ENCODE peak calls at places on chromosomes 12 and 14, in seven cellular contexts. One of them, this sample, is unnamed. For H3K9me3, the result is how much of the 10 kb centered on the place peaks cover.

GRCh38 chr14:100065161-100065871 is at the start of gene EVL:
- DNase-seq in upper lobe of left lung: peak
- DNase-seq in A549: no peak
- DNase-seq in heart right ventricle: peak
- DNase-seq in body of pancreas: peak
- DNase-seq in testis: no peak
- DNase-seq in cardiac muscle cell: peak
- DNase-seq in this sample: no peak

GRCh38 chr12:131869871-131870418 is 24.5 kb upstream of the ULK1 start:
- DNase-seq in upper lobe of left lung: no peak
- DNase-seq in cardiac muscle cell: no peak
- DNase-seq in heart right ventricle: no peak
- DNase-seq in A549: peak
- DNase-seq in body of pancreas: no peak
- DNase-seq in testis: no peak
- DNase-seq in this sample: no peak

GRCh38 chr12:122471324-122472226 is 29.2 kb downstream of the ZCCHC8 start:
- DNase-seq in cardiac muscle cell: peak
- DNase-seq in upper lobe of left lung: peak
- DNase-seq in A549: peak
- DNase-seq in heart right ventricle: no peak
- DNase-seq in testis: no peak
- DNase-seq in body of pancreas: no peak
- DNase-seq in this sample: no peak

GRCh38 chr14:65788876-65789859 is 376.6 kb downstream of the FUT8 start:
- DNase-seq in cardiac muscle cell: no peak
- DNase-seq in A549: no peak
- DNase-seq in heart right ventricle: no peak
- DNase-seq in body of pancreas: no peak
- DNase-seq in upper lobe of left lung: no peak
- DNase-seq in testis: no peak
- DNase-seq in this sample: peak

GRCh38 chr14:92198804-92199203 is 77.0 kb downstream of the CPSF2 start:
- DNase-seq in upper lobe of left lung: no peak
- DNase-seq in testis: no peak
- DNase-seq in A549: no peak
- DNase-seq in heart right ventricle: no peak
- DNase-seq in cardiac muscle cell: no peak
- DNase-seq in body of pancreas: no peak
- DNase-seq in this sample: no peak

GRCh38 chr12:113650476-113650875 is 178.8 kb upstream of the LHX5 start:
- DNase-seq in testis: no peak
- DNase-seq in heart right ventricle: no peak
- DNase-seq in A549: no peak
- DNase-seq in upper lobe of left lung: no peak
- DNase-seq in cardiac muscle cell: no peak
- DNase-seq in body of pancreas: no peak
- DNase-seq in this sample: no peak

GRCh38 chr12:71014180-71014785 is 93.7 kb upstream of the PTPRR start:
- DNase-seq in testis: no peak
- DNase-seq in heart right ventricle: no peak
- DNase-seq in body of pancreas: no peak
- DNase-seq in A549: peak
- DNase-seq in cardiac muscle cell: peak
- DNase-seq in upper lobe of left lung: no peak
- DNase-seq in this sample: no peak

GRCh38 chr12:30420561-30420960 is 275.1 kb downstream of the IPO8 start:
- DNase-seq in heart right ventricle: no peak
- DNase-seq in cardiac muscle cell: no peak
- DNase-seq in body of pancreas: no peak
- DNase-seq in A549: no peak
- DNase-seq in upper lobe of left lung: no peak
- DNase-seq in testis: no peak
- DNase-seq in this sample: no peak

GRCh38 chr14:59302313-59302712 is 113.8 kb downstream of the DAAM1 start:
- DNase-seq in body of pancreas: no peak
- DNase-seq in testis: no peak
- DNase-seq in heart right ventricle: no peak
- DNase-seq in upper lobe of left lung: no peak
- DNase-seq in cardiac muscle cell: no peak
- DNase-seq in A549: no peak
- DNase-seq in this sample: no peak

GRCh38 chr14:84750284-84750683 is 779.7 kb upstream of the FLRT2 start:
- DNase-seq in cardiac muscle cell: no peak
- DNase-seq in testis: no peak
- DNase-seq in A549: no peak
- DNase-seq in body of pancreas: no peak
- DNase-seq in heart right ventricle: no peak
- DNase-seq in upper lobe of left lung: no peak
- DNase-seq in this sample: no peak

GRCh38 chr12:124716208-124717141 is 147.2 kb downstream of the SCARB1 start:
- DNase-seq in A549: no peak
- DNase-seq in heart right ventricle: no peak
- DNase-seq in cardiac muscle cell: no peak
- DNase-seq in testis: no peak
- DNase-seq in upper lobe of left lung: peak
- DNase-seq in body of pancreas: no peak
- DNase-seq in this sample: no peak

GRCh38 chr12:82034769-82035168 is 275.6 kb upstream of the PPFIA2 start:
- DNase-seq in body of pancreas: no peak
- DNase-seq in heart right ventricle: no peak
- DNase-seq in A549: no peak
- DNase-seq in cardiac muscle cell: no peak
- DNase-seq in upper lobe of left lung: no peak
- DNase-seq in testis: no peak
- DNase-seq in this sample: no peak

GRCh38 chr12:88977115-88977514 is 375.2 kb downstream of the DUSP6 start:
- DNase-seq in A549: no peak
- DNase-seq in heart right ventricle: no peak
- DNase-seq in body of pancreas: no peak
- DNase-seq in testis: no peak
- DNase-seq in cardiac muscle cell: no peak
- DNase-seq in upper lobe of left lung: no peak
- DNase-seq in this sample: no peak

GRCh38 chr14:104339829-104340228 is 201.4 kb downstream of the KIF26A start:
- DNase-seq in heart right ventricle: no peak
- DNase-seq in body of pancreas: no peak
- DNase-seq in A549: no peak
- DNase-seq in cardiac muscle cell: no peak
- DNase-seq in upper lobe of left lung: no peak
- DNase-seq in testis: no peak
- DNase-seq in this sample: no peak

GRCh38 chr14:80942158-80942738 is 710 bp upstream of the CEP128 start:
- DNase-seq in cardiac muscle cell: no peak
- DNase-seq in testis: no peak
- DNase-seq in upper lobe of left lung: no peak
- DNase-seq in body of pancreas: no peak
- DNase-seq in A549: no peak
- DNase-seq in heart right ventricle: no peak
- DNase-seq in this sample: no peak
- H3K27ac ChIP-seq in cardiac muscle cell: peak
- H3K27ac ChIP-seq in testis: peak
- H3K27ac ChIP-seq in upper lobe of left lung: peak
- H3K27ac ChIP-seq in body of pancreas: peak
- H3K27ac ChIP-seq in A549: peak
- H3K27ac ChIP-seq in heart right ventricle: no peak
- H3K27ac ChIP-seq in this sample: peak

GRCh38 chr14:101947904-101948665 is 16.3 kb upstream of the DYNC1H1 start:
- DNase-seq in cardiac muscle cell: peak
- DNase-seq in A549: peak
- DNase-seq in heart right ventricle: peak
- DNase-seq in upper lobe of left lung: peak
- DNase-seq in body of pancreas: peak
- DNase-seq in testis: peak
- DNase-seq in this sample: peak

GRCh38 chr14:101948666-101949205 is 15.6 kb upstream of the DYNC1H1 start:
- DNase-seq in testis: no peak
- DNase-seq in A549: no peak
- DNase-seq in cardiac muscle cell: no peak
- DNase-seq in heart right ventricle: no peak
- DNase-seq in upper lobe of left lung: no peak
- DNase-seq in body of pancreas: peak
- DNase-seq in this sample: no peak

GRCh38 chr14:101950516-101951215 is 13.7 kb upstream of the DYNC1H1 start:
- DNase-seq in testis: no peak
- DNase-seq in upper lobe of left lung: no peak
- DNase-seq in body of pancreas: no peak
- DNase-seq in A549: no peak
- DNase-seq in cardiac muscle cell: no peak
- DNase-seq in heart right ventricle: no peak
- DNase-seq in this sample: no peak

GRCh38 chr14:101947577-101947903 is 16.8 kb upstream of the DYNC1H1 start:
- DNase-seq in A549: no peak
- DNase-seq in cardiac muscle cell: no peak
- DNase-seq in body of pancreas: no peak
- DNase-seq in heart right ventricle: no peak
- DNase-seq in upper lobe of left lung: peak
- DNase-seq in testis: no peak
- DNase-seq in this sample: no peak

DNA sequence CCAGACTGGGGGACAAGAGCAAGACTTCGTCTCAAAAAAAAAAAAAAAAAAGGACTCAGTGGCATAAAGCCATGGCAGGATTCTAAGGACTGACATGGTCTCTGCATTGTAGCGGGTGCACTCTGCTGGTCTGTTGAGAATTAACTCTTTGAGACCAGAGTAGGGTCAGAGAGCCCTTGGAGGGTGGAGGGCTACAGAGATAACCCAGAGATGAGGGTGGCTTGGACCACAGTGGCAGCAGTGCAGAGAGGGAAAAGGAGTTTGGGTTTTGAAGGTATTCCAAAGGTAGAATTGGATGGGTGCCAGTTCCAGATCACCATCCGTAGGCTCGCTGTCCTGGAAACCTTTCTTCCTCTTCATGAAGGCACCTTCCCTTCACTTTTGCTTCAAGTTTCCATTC is 14.3 kb upstream of the DYNC1H1 start:
- DNase-seq in testis: no peak
- DNase-seq in upper lobe of left lung: no peak
- DNase-seq in heart right ventricle: no peak
- DNase-seq in body of pancreas: no peak
- DNase-seq in cardiac muscle cell: no peak
- DNase-seq in A549: no peak
- DNase-seq in this sample: no peak
- TF ChIP-seq CTCF in testis: no peak
- TF ChIP-seq CTCF in upper lobe of left lung: no peak
- TF ChIP-seq CTCF in heart right ventricle: no peak
- TF ChIP-seq CTCF in body of pancreas: no peak
- TF ChIP-seq CTCF in cardiac muscle cell: no peak
- TF ChIP-seq CTCF in A549: no peak
- TF ChIP-seq CTCF in this sample: no peak

GRCh38 chr12:56900583-56900982 is 33.6 kb downstream of the SDR9C7 start:
- DNase-seq in cardiac muscle cell: no peak
- DNase-seq in A549: peak
- DNase-seq in body of pancreas: no peak
- DNase-seq in testis: no peak
- DNase-seq in heart right ventricle: no peak
- DNase-seq in upper lobe of left lung: no peak
- DNase-seq in this sample: no peak
- H3K9me3 ChIP-seq in cardiac muscle cell: under half
- H3K9me3 ChIP-seq in A549: under half
- H3K9me3 ChIP-seq in body of pancreas: under half
- H3K9me3 ChIP-seq in testis: under half
- H3K9me3 ChIP-seq in heart right ventricle: under half
- H3K9me3 ChIP-seq in upper lobe of left lung: under half
- H3K9me3 ChIP-seq in this sample: under half

DNA sequence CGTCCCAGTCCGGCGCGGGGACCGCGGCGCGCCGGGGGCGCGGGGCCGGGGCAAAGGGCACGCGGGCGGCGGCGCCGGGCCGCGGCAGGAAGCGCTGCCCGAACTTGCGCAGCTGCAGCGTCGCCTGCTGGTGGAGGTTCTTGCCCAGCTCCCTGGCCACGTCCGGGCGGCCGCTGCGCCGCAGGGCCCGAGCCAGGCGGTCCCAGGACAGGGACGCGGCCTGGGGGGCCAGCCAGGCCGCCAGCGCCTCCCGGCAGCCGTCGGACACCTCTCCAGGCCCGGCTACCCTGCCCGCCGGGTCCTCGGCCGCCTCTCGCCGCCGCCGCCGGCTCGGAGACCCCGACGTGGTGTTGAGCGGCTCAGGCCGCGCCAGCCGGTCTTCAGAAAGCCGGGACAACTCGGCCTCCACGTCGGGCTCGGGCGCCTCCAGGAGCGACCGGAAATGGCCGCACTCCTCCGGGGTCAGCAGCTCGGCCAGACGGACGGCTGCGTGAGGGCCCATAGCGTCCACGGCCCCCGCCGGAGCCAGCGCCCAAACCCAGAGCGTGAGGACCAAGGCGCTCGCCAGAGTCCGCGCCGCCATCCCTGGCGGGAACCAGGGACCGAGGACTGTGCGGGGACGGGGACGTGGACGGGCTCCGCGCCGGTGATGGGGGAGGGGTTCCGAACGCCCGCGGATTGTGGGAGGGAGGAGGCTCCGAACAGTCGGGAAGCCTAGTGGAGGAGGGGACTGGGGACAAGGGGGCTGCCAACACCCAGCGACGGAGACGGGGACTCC is 34.0 kb downstream of the FIGNL2 start:
- DNase-seq in A549: peak
- DNase-seq in upper lobe of left lung: peak
- DNase-seq in body of pancreas: peak
- DNase-seq in heart right ventricle: peak
- DNase-seq in testis: peak
- DNase-seq in cardiac muscle cell: peak
- DNase-seq in this sample: peak
- H3K27ac ChIP-seq in A549: peak
- H3K27ac ChIP-seq in upper lobe of left lung: peak
- H3K27ac ChIP-seq in body of pancreas: peak
- H3K27ac ChIP-seq in heart right ventricle: peak
- H3K27ac ChIP-seq in testis: peak
- H3K27ac ChIP-seq in cardiac muscle cell: no peak
- H3K27ac ChIP-seq in this sample: peak

GRCh38 chr12:120944645-120945217 is 33.6 kb upstream of the HNF1A start:
- DNase-seq in upper lobe of left lung: peak
- DNase-seq in testis: peak
- DNase-seq in cardiac muscle cell: peak
- DNase-seq in body of pancreas: peak
- DNase-seq in A549: peak
- DNase-seq in heart right ventricle: peak
- DNase-seq in this sample: peak
- TF ChIP-seq CTCF in upper lobe of left lung: peak
- TF ChIP-seq CTCF in testis: peak
- TF ChIP-seq CTCF in cardiac muscle cell: peak
- TF ChIP-seq CTCF in body of pancreas: peak
- TF ChIP-seq CTCF in A549: peak
- TF ChIP-seq CTCF in heart right ventricle: peak
- TF ChIP-seq CTCF in this sample: peak

GRCh38 chr14:26484562-26484961 is 113.3 kb downstream of the NOVA1 start:
- DNase-seq in cardiac muscle cell: no peak
- DNase-seq in heart right ventricle: no peak
- DNase-seq in body of pancreas: no peak
- DNase-seq in testis: no peak
- DNase-seq in upper lobe of left lung: no peak
- DNase-seq in A549: no peak
- DNase-seq in this sample: no peak
- H3K9me3 ChIP-seq in cardiac muscle cell: under half
- H3K9me3 ChIP-seq in heart right ventricle: under half
- H3K9me3 ChIP-seq in body of pancreas: under half
- H3K9me3 ChIP-seq in testis: under half
- H3K9me3 ChIP-seq in upper lobe of left lung: under half
- H3K9me3 ChIP-seq in A549: under half
- H3K9me3 ChIP-seq in this sample: under half